ENCODE peak calls at places on chromosomes 7 and 10, in ten cellular contexts. One of them, this sample, is unnamed.
A peak's percentile ranks its signal among the peaks of the same experiment; 100 is the strongest.

GRCh38 chr7:45617166-45617565 is 43.0 kb downstream of the ADCY1 start:
- DNase-seq in posterior cingulate gyrus: no peak
- DNase-seq in dorsolateral prefrontal cortex: no peak
- DNase-seq in WTC11: peak; percentile 57
- DNase-seq in left ventricle myocardium inferior: no peak
- DNase-seq in activated naive CD4-positive, alpha-beta T cell treated with anti-CD3 and anti-CD28 coated beads, Interleukin-2, amount 50 U/mL, for 16 hours: no peak
- DNase-seq in LNCaP clone FGC: no peak
- DNase-seq in stimulated activated CD4-positive, alpha-beta T cell treated with anti-CD3 and anti-CD28 coated beads, Interleukin-15, amount 100 ng/mL, for 24 hours: no peak
- DNase-seq in cerebellar cortex: no peak
- DNase-seq in AG04450: no peak
- DNase-seq in this sample: no peak

GRCh38 chr7:44147026-44147881 is 6.1 kb upstream of the MYL7 start:
- DNase-seq in stimulated activated CD4-positive, alpha-beta T cell treated with anti-CD3 and anti-CD28 coated beads, Interleukin-15, amount 100 ng/mL, for 24 hours: no peak
- DNase-seq in posterior cingulate gyrus: no peak
- DNase-seq in AG04450: no peak
- DNase-seq in LNCaP clone FGC: no peak
- DNase-seq in WTC11: peak; percentile 25
- DNase-seq in cerebellar cortex: no peak
- DNase-seq in dorsolateral prefrontal cortex: peak; percentile 30
- DNase-seq in left ventricle myocardium inferior: peak; percentile 16
- DNase-seq in activated naive CD4-positive, alpha-beta T cell treated with anti-CD3 and anti-CD28 coated beads, Interleukin-2, amount 50 U/mL, for 16 hours: no peak
- DNase-seq in this sample: no peak

GRCh38 chr7:132581431-132581830 is 5.2 kb upstream of the PLXNA4 start:
- DNase-seq in stimulated activated CD4-positive, alpha-beta T cell treated with anti-CD3 and anti-CD28 coated beads, Interleukin-15, amount 100 ng/mL, for 24 hours: no peak
- DNase-seq in posterior cingulate gyrus: no peak
- DNase-seq in WTC11: no peak
- DNase-seq in AG04450: no peak
- DNase-seq in LNCaP clone FGC: no peak
- DNase-seq in dorsolateral prefrontal cortex: no peak
- DNase-seq in left ventricle myocardium inferior: no peak
- DNase-seq in cerebellar cortex: no peak
- DNase-seq in activated naive CD4-positive, alpha-beta T cell treated with anti-CD3 and anti-CD28 coated beads, Interleukin-2, amount 50 U/mL, for 16 hours: no peak
- DNase-seq in this sample: no peak

GRCh38 chr10:50572017-50572491 is 51.7 kb downstream of the SGMS1 start:
- DNase-seq in posterior cingulate gyrus: no peak
- DNase-seq in LNCaP clone FGC: no peak
- DNase-seq in AG04450: no peak
- DNase-seq in dorsolateral prefrontal cortex: no peak
- DNase-seq in activated naive CD4-positive, alpha-beta T cell treated with anti-CD3 and anti-CD28 coated beads, Interleukin-2, amount 50 U/mL, for 16 hours: no peak
- DNase-seq in cerebellar cortex: no peak
- DNase-seq in left ventricle myocardium inferior: no peak
- DNase-seq in stimulated activated CD4-positive, alpha-beta T cell treated with anti-CD3 and anti-CD28 coated beads, Interleukin-15, amount 100 ng/mL, for 24 hours: no peak
- DNase-seq in WTC11: no peak
- DNase-seq in this sample: no peak

GRCh38 chr10:5905854-5906507 is 15.9 kb downstream of the FBH1 start:
- DNase-seq in stimulated activated CD4-positive, alpha-beta T cell treated with anti-CD3 and anti-CD28 coated beads, Interleukin-15, amount 100 ng/mL, for 24 hours: no peak
- DNase-seq in dorsolateral prefrontal cortex: no peak
- DNase-seq in posterior cingulate gyrus: no peak
- DNase-seq in LNCaP clone FGC: no peak
- DNase-seq in left ventricle myocardium inferior: peak; percentile 54
- DNase-seq in WTC11: no peak
- DNase-seq in activated naive CD4-positive, alpha-beta T cell treated with anti-CD3 and anti-CD28 coated beads, Interleukin-2, amount 50 U/mL, for 16 hours: no peak
- DNase-seq in AG04450: no peak
- DNase-seq in cerebellar cortex: no peak
- DNase-seq in this sample: no peak

GRCh38 chr10:121823993-121824463 is 103.8 kb downstream of the ATE1 start:
- DNase-seq in LNCaP clone FGC: no peak
- DNase-seq in cerebellar cortex: peak; percentile 58
- DNase-seq in left ventricle myocardium inferior: no peak
- DNase-seq in WTC11: no peak
- DNase-seq in posterior cingulate gyrus: no peak
- DNase-seq in dorsolateral prefrontal cortex: no peak
- DNase-seq in activated naive CD4-positive, alpha-beta T cell treated with anti-CD3 and anti-CD28 coated beads, Interleukin-2, amount 50 U/mL, for 16 hours: no peak
- DNase-seq in stimulated activated CD4-positive, alpha-beta T cell treated with anti-CD3 and anti-CD28 coated beads, Interleukin-15, amount 100 ng/mL, for 24 hours: no peak
- DNase-seq in AG04450: no peak
- DNase-seq in this sample: no peak

GRCh38 chr10:565676-566075 is 123.8 kb downstream of the DIP2C start:
- DNase-seq in stimulated activated CD4-positive, alpha-beta T cell treated with anti-CD3 and anti-CD28 coated beads, Interleukin-15, amount 100 ng/mL, for 24 hours: no peak
- DNase-seq in cerebellar cortex: no peak
- DNase-seq in posterior cingulate gyrus: no peak
- DNase-seq in dorsolateral prefrontal cortex: no peak
- DNase-seq in AG04450: no peak
- DNase-seq in LNCaP clone FGC: no peak
- DNase-seq in WTC11: no peak
- DNase-seq in activated naive CD4-positive, alpha-beta T cell treated with anti-CD3 and anti-CD28 coated beads, Interleukin-2, amount 50 U/mL, for 16 hours: no peak
- DNase-seq in left ventricle myocardium inferior: no peak
- DNase-seq in this sample: no peak

GRCh38 chr7:140214075-140214684 is 37.4 kb upstream of the KDM7A start:
- DNase-seq in posterior cingulate gyrus: peak; percentile 9
- DNase-seq in WTC11: no peak
- DNase-seq in dorsolateral prefrontal cortex: no peak
- DNase-seq in left ventricle myocardium inferior: peak; percentile 23
- DNase-seq in stimulated activated CD4-positive, alpha-beta T cell treated with anti-CD3 and anti-CD28 coated beads, Interleukin-15, amount 100 ng/mL, for 24 hours: peak; percentile 28
- DNase-seq in cerebellar cortex: peak; percentile 50
- DNase-seq in LNCaP clone FGC: no peak
- DNase-seq in activated naive CD4-positive, alpha-beta T cell treated with anti-CD3 and anti-CD28 coated beads, Interleukin-2, amount 50 U/mL, for 16 hours: no peak
- DNase-seq in AG04450: no peak
- DNase-seq in this sample: no peak

GRCh38 chr7:112360681-112361080 is 89.6 kb upstream of the IFRD1 start:
- DNase-seq in LNCaP clone FGC: peak; percentile 58
- DNase-seq in cerebellar cortex: no peak
- DNase-seq in left ventricle myocardium inferior: no peak
- DNase-seq in AG04450: no peak
- DNase-seq in dorsolateral prefrontal cortex: no peak
- DNase-seq in activated naive CD4-positive, alpha-beta T cell treated with anti-CD3 and anti-CD28 coated beads, Interleukin-2, amount 50 U/mL, for 16 hours: no peak
- DNase-seq in posterior cingulate gyrus: no peak
- DNase-seq in WTC11: no peak
- DNase-seq in stimulated activated CD4-positive, alpha-beta T cell treated with anti-CD3 and anti-CD28 coated beads, Interleukin-15, amount 100 ng/mL, for 24 hours: no peak
- DNase-seq in this sample: no peak

GRCh38 chr10:113743594-113743993 is 7.9 kb upstream of the PLEKHS1 start:
- DNase-seq in stimulated activated CD4-positive, alpha-beta T cell treated with anti-CD3 and anti-CD28 coated beads, Interleukin-15, amount 100 ng/mL, for 24 hours: no peak
- DNase-seq in dorsolateral prefrontal cortex: no peak
- DNase-seq in left ventricle myocardium inferior: no peak
- DNase-seq in activated naive CD4-positive, alpha-beta T cell treated with anti-CD3 and anti-CD28 coated beads, Interleukin-2, amount 50 U/mL, for 16 hours: no peak
- DNase-seq in posterior cingulate gyrus: no peak
- DNase-seq in AG04450: no peak
- DNase-seq in cerebellar cortex: no peak
- DNase-seq in LNCaP clone FGC: no peak
- DNase-seq in WTC11: no peak
- DNase-seq in this sample: no peak

GRCh38 chr10:90437452-90437851 is 420.4 kb downstream of the HTR7 start:
- DNase-seq in posterior cingulate gyrus: no peak
- DNase-seq in WTC11: no peak
- DNase-seq in stimulated activated CD4-positive, alpha-beta T cell treated with anti-CD3 and anti-CD28 coated beads, Interleukin-15, amount 100 ng/mL, for 24 hours: no peak
- DNase-seq in cerebellar cortex: no peak
- DNase-seq in activated naive CD4-positive, alpha-beta T cell treated with anti-CD3 and anti-CD28 coated beads, Interleukin-2, amount 50 U/mL, for 16 hours: no peak
- DNase-seq in AG04450: no peak
- DNase-seq in LNCaP clone FGC: no peak
- DNase-seq in dorsolateral prefrontal cortex: no peak
- DNase-seq in left ventricle myocardium inferior: no peak
- DNase-seq in this sample: no peak

GRCh38 chr7:1092806-1093505 is 5.0 kb downstream of the GPER1 start:
- DNase-seq in activated naive CD4-positive, alpha-beta T cell treated with anti-CD3 and anti-CD28 coated beads, Interleukin-2, amount 50 U/mL, for 16 hours: no peak
- DNase-seq in LNCaP clone FGC: no peak
- DNase-seq in left ventricle myocardium inferior: no peak
- DNase-seq in cerebellar cortex: no peak
- DNase-seq in WTC11: no peak
- DNase-seq in dorsolateral prefrontal cortex: no peak
- DNase-seq in posterior cingulate gyrus: no peak
- DNase-seq in AG04450: no peak
- DNase-seq in stimulated activated CD4-positive, alpha-beta T cell treated with anti-CD3 and anti-CD28 coated beads, Interleukin-15, amount 100 ng/mL, for 24 hours: no peak
- DNase-seq in this sample: no peak

GRCh38 chr7:67392596-67393438 is 396.2 kb downstream of the TYW1 start:
- DNase-seq in LNCaP clone FGC: peak; percentile 82
- DNase-seq in WTC11: peak; percentile 45
- DNase-seq in AG04450: no peak
- DNase-seq in activated naive CD4-positive, alpha-beta T cell treated with anti-CD3 and anti-CD28 coated beads, Interleukin-2, amount 50 U/mL, for 16 hours: no peak
- DNase-seq in stimulated activated CD4-positive, alpha-beta T cell treated with anti-CD3 and anti-CD28 coated beads, Interleukin-15, amount 100 ng/mL, for 24 hours: no peak
- DNase-seq in posterior cingulate gyrus: no peak
- DNase-seq in left ventricle myocardium inferior: no peak
- DNase-seq in dorsolateral prefrontal cortex: no peak
- DNase-seq in cerebellar cortex: no peak
- DNase-seq in this sample: no peak

GRCh38 chr7:17207220-17207619 is 91.2 kb upstream of the AHR start:
- DNase-seq in AG04450: no peak
- DNase-seq in LNCaP clone FGC: no peak
- DNase-seq in stimulated activated CD4-positive, alpha-beta T cell treated with anti-CD3 and anti-CD28 coated beads, Interleukin-15, amount 100 ng/mL, for 24 hours: no peak
- DNase-seq in cerebellar cortex: no peak
- DNase-seq in activated naive CD4-positive, alpha-beta T cell treated with anti-CD3 and anti-CD28 coated beads, Interleukin-2, amount 50 U/mL, for 16 hours: no peak
- DNase-seq in posterior cingulate gyrus: no peak
- DNase-seq in dorsolateral prefrontal cortex: no peak
- DNase-seq in WTC11: no peak
- DNase-seq in left ventricle myocardium inferior: no peak
- DNase-seq in this sample: no peak

This sample was measured in hypothalamus.